ENCODE peak calls at places on chromosomes 4 and X, in ten cellular contexts. U is astrocyte of the cerebellum, F is brain microvascular endothelial cell, D is GM06990, X is neural progenitor cell, Z is A673, E is left ventricle myocardium inferior, I is lower leg skin, Q is AG04449, T is hepatocyte. R is an unnamed sample.

GRCh38 chr4:161364681-161365080 is 799.1 kb downstream of the FSTL5 start:
- DNase-seq in D (no peak), T (no peak), U (no peak), E (no peak), I (no peak), X (no peak), F (no peak), Z (no peak), Q (no peak), R (no peak)

GRCh38 chr4:177107288-177107901 is 202.3 kb upstream of the NEIL3 start:
- DNase-seq in E (no peak), F (no peak), D (no peak), U (no peak), X (no peak), T (no peak), Q (no peak), I (no peak), Z (no peak), R (no peak)

GRCh38 chrX:65127804-65128203 is 151.6 kb upstream of the ZC4H2 start:
- DNase-seq in F (no peak), Q (no peak), I (no peak), D (no peak), Z (no peak), T (no peak), E (no peak), X (no peak), U (no peak), R (no peak)

GRCh38 chr4:26075588-26075987 is 161.6 kb downstream of the SMIM20 start:
- DNase-seq in Z (no peak), Q (no peak), F (no peak), E (no peak), U (no peak), D (no peak), X (no peak), T (no peak), I (no peak), R (no peak)

GRCh38 chr4:118869808-118870342 is 18.8 kb upstream of the SYNPO2 start:
- DNase-seq in E (no peak), X (no peak), Z (no peak), Q (no peak), I (no peak), D (no peak), F (peak; percentile 21), U (peak; percentile 52), T (no peak), R (peak; percentile 49)

GRCh38 chr4:106095408-106095807 is 200.1 kb downstream of the NPNT start:
- DNase-seq in T (no peak), E (no peak), I (no peak), F (no peak), U (no peak), Q (no peak), X (no peak), Z (no peak), D (no peak), R (peak; percentile 26)

GRCh38 chr4:147586637-147587036 is 30.6 kb upstream of the TMEM184C start:
- DNase-seq in U (no peak), E (no peak), Q (no peak), D (no peak), F (no peak), X (no peak), T (no peak), I (no peak), Z (no peak), R (no peak)

GRCh38 chrX:11210397-11210796 is 82.8 kb upstream of the AMELX start:
- DNase-seq in U (no peak), F (no peak), D (no peak), X (no peak), T (no peak), E (no peak), Q (no peak), Z (no peak), I (no peak), R (no peak)

GRCh38 chrX:43707812-43708548 is 51.9 kb downstream of the MAOA start:
- DNase-seq in Z (peak; percentile 35), U (no peak), E (peak; percentile 60), D (no peak), T (peak; percentile 14), Q (no peak), F (no peak), X (no peak), I (peak; percentile 79), R (peak; percentile 54)

GRCh38 chr4:125620066-125620850 is 305.5 kb downstream of the FAT4 start:
- DNase-seq in I (no peak), U (no peak), Z (no peak), T (no peak), F (no peak), Q (no peak), E (no peak), X (no peak), D (no peak), R (peak; percentile 49)

GRCh38 chr4:171626554-171626953 is 186.7 kb upstream of the GALNTL6 start:
- DNase-seq in T (no peak), U (no peak), F (no peak), X (no peak), D (no peak), E (no peak), Z (no peak), Q (no peak), I (no peak), R (no peak)

GRCh38 chr4:68299492-68300457 is 50.1 kb downstream of the YTHDC1 start:
- DNase-seq in Z (no peak), X (no peak), U (no peak), I (no peak), T (no peak), E (no peak), Q (no peak), D (no peak), F (no peak), R (no peak)

GRCh38 chr4:11908712-11909111 is 480.0 kb upstream of the HS3ST1 start:
- DNase-seq in I (no peak), E (no peak), Z (no peak), X (no peak), D (no peak), Q (no peak), T (no peak), F (no peak), U (no peak), R (no peak)

GRCh38 chr4:108683479-108683878 is 33.1 kb downstream of the OSTC start:
- DNase-seq in F (peak; percentile 43), T (peak; percentile 21), Z (peak; percentile 74), Q (no peak), D (no peak), I (no peak), E (no peak), U (peak; percentile 22), X (peak; percentile 40), R (peak; percentile 74)

GRCh38 chr4:125728568-125728967 is 413.8 kb downstream of the FAT4 start:
- DNase-seq in Q (peak; percentile 92), U (peak; percentile 72), I (no peak), Z (no peak), T (peak; percentile 45), X (peak; percentile 34), F (peak; percentile 95), E (no peak), D (no peak), R (peak; percentile 98)

GRCh38 chr4:2365913-2366210 is 52.6 kb downstream of the ZFYVE28 start:
- DNase-seq in D (no peak), U (no peak), T (no peak), Z (no peak), X (no peak), I (no peak), F (no peak), E (no peak), Q (no peak), R (no peak)

DNA sequence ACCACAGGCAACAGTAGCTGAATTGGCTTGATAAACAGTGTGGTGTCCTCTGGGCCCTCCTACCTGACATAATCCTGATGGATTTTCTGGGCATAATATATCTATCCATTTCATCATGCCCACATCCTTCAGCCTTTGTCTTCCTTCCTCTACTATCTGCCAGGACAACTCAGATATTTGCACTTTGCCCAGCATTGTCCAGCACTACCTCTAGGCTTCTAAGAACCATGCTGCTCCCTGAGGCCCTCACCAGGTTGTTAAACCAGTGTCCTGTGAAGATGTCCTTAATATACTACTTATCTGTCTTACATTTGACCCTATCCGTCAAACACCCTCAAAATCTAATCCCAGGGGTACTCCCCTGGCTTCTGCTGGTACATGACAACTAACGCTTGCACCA is 58.2 kb upstream of the MAML3 start:
- DNase-seq in Q (no peak), F (no peak), U (no peak), X (no peak), I (no peak), Z (no peak), E (no peak), D (no peak), T (no peak), R (no peak)
- H3K4me3 ChIP-seq in Q (no peak overlapping the region), F (no peak overlapping the region), U (no peak overlapping the region), X (no peak overlapping the region), I (no peak overlapping the region), Z (no peak overlapping the region), E (no peak overlapping the region), D (no peak overlapping the region), T (no peak overlapping the region), R (no peak overlapping the region)

GRCh38 chrX:42497356-42497755 is 280.6 kb downstream of the PPP1R2C start:
- DNase-seq in F (no peak), T (no peak), Q (no peak), E (no peak), I (no peak), Z (no peak), D (no peak), U (no peak), X (no peak), R (no peak)
- TF ChIP-seq CTCF in F (no peak), T (no peak), Q (no peak), E (no peak), I (no peak), Z (no peak), D (no peak), U (no peak), X (no peak), R (no peak)

GRCh38 chr4:81818385-81818784 is 346.7 kb upstream of the RASGEF1B start:
- DNase-seq in Q (no peak), X (no peak), D (no peak), I (no peak), Z (no peak), F (no peak), E (no peak), T (peak; percentile 29), U (no peak), R (no peak)

GRCh38 chr4:81811562-81812293 is 340.0 kb upstream of the RASGEF1B start:
- DNase-seq in Q (no peak), X (no peak), D (no peak), I (no peak), F (no peak), T (peak; percentile 10), U (no peak), E (no peak), Z (no peak), R (no peak)

GRCh38 chr4:81816362-81816761 is 344.7 kb upstream of the RASGEF1B start:
- DNase-seq in Z (no peak), T (no peak), E (no peak), X (no peak), F (no peak), D (no peak), U (no peak), Q (no peak), I (no peak), R (no peak)

GRCh38 chr4:81814909-81815539 is 343.3 kb upstream of the RASGEF1B start:
- DNase-seq in Q (no peak), T (no peak), D (no peak), F (no peak), Z (peak; percentile 62), U (no peak), E (no peak), I (no peak), X (no peak), R (peak; percentile 8)
- H3K4me3 ChIP-seq in Q (no peak overlapping the region), T (no peak overlapping the region), D (no peak overlapping the region), F (no peak overlapping the region), Z (no peak overlapping the region), U (no peak overlapping the region), E (no peak overlapping the region), I (no peak overlapping the region), X (no peak overlapping the region), R (no peak overlapping the region)

GRCh38 chr4:3829954-3830773 is 64.0 kb downstream of the ADRA2C start:
- DNase-seq in U (no peak), D (no peak), E (no peak), Z (peak; percentile 85), T (no peak), F (no peak), I (no peak), Q (no peak), X (peak; percentile 91), R (no peak)
- TF ChIP-seq CTCF in U (no peak), D (no peak), E (no peak), Z (peak; percentile 23), T (no peak), F (no peak), I (no peak), Q (no peak), X (no peak), R (no peak)

R was measured in choroid plexus epithelial cell.